ENCODE peak calls at places on chromosomes 6 and 20, in seven cellular contexts. X is GM06990, C is PC-3, S is body of pancreas, Q is testis, B is AG04450, A is fibroblast of mammary gland. W is an unnamed sample.

GRCh38 chr6:136962661-136963060 is 40.6 kb downstream of the SLC35D3 start:
- DNase-seq in B (no peak), C (no peak), Q (no peak), A (no peak), X (no peak), S (peak), W (no peak)

GRCh38 chr6:28488916-28489365 is 26.7 kb downstream of the GPX6 start:
- DNase-seq in C (peak), X (peak), B (peak), Q (peak), A (peak), S (no peak), W (peak)

GRCh38 chr6:5541025-5541424 is 279.7 kb downstream of the FARS2 start:
- DNase-seq in C (no peak), A (no peak), B (no peak), X (no peak), Q (no peak), S (no peak), W (no peak)

GRCh38 chr20:63381781-63382431 is 20.8 kb upstream of the CHRNA4 start:
- DNase-seq in B (no peak), Q (no peak), X (no peak), S (peak), A (no peak), C (peak), W (no peak)

GRCh38 chr20:24489631-24490260 is 20.3 kb downstream of the SYNDIG1 start:
- DNase-seq in A (no peak), B (no peak), S (no peak), Q (no peak), C (no peak), X (no peak), W (no peak)

GRCh38 chr20:48622421-48622820 is 205.4 kb downstream of the PREX1 start:
- DNase-seq in X (no peak), A (no peak), C (no peak), B (no peak), Q (peak), S (no peak), W (no peak)

GRCh38 chr6:137652961-137653697 is 158.9 kb upstream of the OLIG3 start:
- DNase-seq in C (no peak), X (no peak), S (no peak), Q (no peak), B (no peak), A (no peak), W (no peak)

GRCh38 chr20:21607971-21608735 is 94.3 kb upstream of the NKX2-2 start:
- DNase-seq in B (no peak), Q (no peak), S (peak), X (no peak), C (peak), A (no peak), W (no peak)

GRCh38 chr6:108581932-108582500 is 21.3 kb downstream of the FOXO3 start:
- DNase-seq in A (peak), S (no peak), C (no peak), Q (no peak), X (no peak), B (no peak), W (peak)

GRCh38 chr6:100116409-100117194 is 122.6 kb upstream of the MCHR2 start:
- DNase-seq in X (peak), B (peak), Q (peak), C (peak), A (peak), S (peak), W (peak)

GRCh38 chr6:151229401-151230276 is 10.1 kb upstream of the AKAP12 start:
- DNase-seq in Q (no peak), C (no peak), X (no peak), B (no peak), S (no peak), A (no peak), W (no peak)

GRCh38 chr6:27188206-27188884 is 59.2 kb upstream of the PRSS16 start:
- DNase-seq in X (peak), A (peak), Q (peak), C (peak), S (peak), B (no peak), W (peak)

GRCh38 chr20:49804364-49804763 is 8.3 kb upstream of the SLC9A8 start:
- DNase-seq in Q (no peak), S (no peak), X (no peak), A (no peak), B (no peak), C (no peak), W (no peak)

GRCh38 chr20:52405417-52405816 is 213.8 kb upstream of the ZFP64 start:
- DNase-seq in S (no peak), A (no peak), X (peak), B (no peak), C (peak), Q (no peak), W (peak)

GRCh38 chr20:2470051-2470431 is 548 bp downstream of the SNRPB start:
- DNase-seq in C (peak), X (no peak), S (peak), A (peak), Q (peak), B (no peak), W (peak)

GRCh38 chr6:43778976-43779863 is 9.2 kb downstream of the VEGFA start:
- DNase-seq in Q (no peak), A (no peak), X (no peak), B (no peak), C (no peak), S (no peak), W (no peak)

GRCh38 chr20:37383229-37383989 is 37.5 kb downstream of the SRC start:
- DNase-seq in B (no peak), X (peak), A (peak), Q (no peak), S (no peak), C (peak), W (peak)

GRCh38 chr20:50577175-50578018 is 67.2 kb downstream of the PTPN1 start:
- DNase-seq in S (peak), B (no peak), C (no peak), A (no peak), X (no peak), Q (no peak), W (no peak)

GRCh38 chr20:56875803-56876202 is 246.7 kb downstream of the TFAP2C start:
- DNase-seq in A (no peak), B (no peak), C (no peak), S (no peak), X (no peak), Q (no peak), W (no peak)

GRCh38 chr6:139708342-139709199 is 334.1 kb upstream of the CITED2 start:
- DNase-seq in Q (no peak), A (peak), X (no peak), S (peak), B (peak), C (peak), W (peak)

GRCh38 chr6:4264076-4264475 is 128.7 kb upstream of the ECI2 start:
- DNase-seq in B (no peak), X (no peak), C (no peak), Q (no peak), A (no peak), S (no peak), W (no peak)

GRCh38 chr6:13485303-13485702 is 2.1 kb downstream of the GFOD1 start:
- DNase-seq in S (no peak), C (no peak), B (no peak), A (no peak), X (no peak), Q (no peak), W (no peak)

GRCh38 chr20:2742431-2742830 is 49.9 kb downstream of the EBF4 start:
- DNase-seq in S (no peak), C (no peak), B (no peak), X (no peak), Q (no peak), A (no peak), W (no peak)

GRCh38 chr6:118171852-118172251 is 264.8 kb downstream of the SLC35F1 start:
- DNase-seq in X (no peak), Q (no peak), C (no peak), A (peak), S (no peak), B (no peak), W (no peak)

GRCh38 chr6:1482381-1483166 is 93.2 kb downstream of the FOXF2 start:
- DNase-seq in S (no peak), X (peak), C (peak), B (no peak), A (peak), Q (no peak), W (no peak)

GRCh38 chr20:49956689-49957443 is 20.7 kb downstream of the RNF114 start:
- DNase-seq in X (no peak), C (no peak), B (no peak), Q (peak), S (no peak), A (no peak), W (no peak)

GRCh38 chr6:134317471-134318131 is at the start of gene SGK1:
- DNase-seq in S (peak), A (peak), X (peak), C (peak), Q (peak), B (no peak), W (peak)

GRCh38 chr6:55980627-55981211 is 105.3 kb upstream of the BMP5 start:
- DNase-seq in B (no peak), X (no peak), C (peak), Q (peak), S (peak), A (peak), W (peak)

GRCh38 chr6:151948007-151948745 is 140.7 kb downstream of the ESR1 start:
- DNase-seq in S (no peak), A (peak), Q (no peak), B (no peak), C (peak), X (peak), W (peak)

GRCh38 chr6:74181471-74181870 is 485.5 kb downstream of the CD109 start:
- DNase-seq in X (no peak), A (no peak), B (no peak), C (no peak), S (no peak), Q (no peak), W (no peak)

GRCh38 chr20:41032243-41032642 is 3.6 kb downstream of the TOP1 start:
- DNase-seq in Q (no peak), S (no peak), X (no peak), A (no peak), C (no peak), B (no peak), W (no peak)

GRCh38 chr20:13008761-13009681 is at the start of gene SPTLC3:
- DNase-seq in C (peak), B (no peak), X (peak), S (peak), A (peak), Q (peak), W (peak)

GRCh38 chr6:120764312-120764711 is 570.0 kb downstream of the TBC1D32 start:
- DNase-seq in A (no peak), X (no peak), B (no peak), C (no peak), Q (peak), S (no peak), W (no peak)
- TF ChIP-seq CTCF in A (no peak), X (no peak), B (no peak), C (no peak), Q (no peak), S (no peak), W (no peak)

GRCh38 chr6:11397622-11398450 is 139.7 kb upstream of the TMEM170B start:
- DNase-seq in A (no peak), B (no peak), C (no peak), S (no peak), Q (no peak), X (no peak), W (no peak)
- H3K4me3 ChIP-seq in A (no peak), B (no peak), C (no peak), S (no peak), Q (no peak), X (no peak), W (no peak)

GRCh38 chr6:130187335-130188206 is 35.2 kb downstream of the SAMD3 start:
- DNase-seq in Q (no peak), X (no peak), B (no peak), A (no peak), C (no peak), S (no peak), W (no peak)

GRCh38 chr6:130188207-130188899 is 34.4 kb downstream of the SAMD3 start:
- DNase-seq in Q (no peak), A (no peak), B (no peak), S (no peak), C (no peak), X (no peak), W (no peak)

GRCh38 chr6:130191376-130191702 is 31.4 kb downstream of the SAMD3 start:
- DNase-seq in Q (no peak), B (no peak), A (no peak), S (no peak), X (no peak), C (no peak), W (no peak)

GRCh38 chr6:130190701-130191375 is 31.9 kb downstream of the SAMD3 start:
- DNase-seq in X (no peak), S (no peak), Q (no peak), C (no peak), A (no peak), B (no peak), W (no peak)

GRCh38 chr6:130189691-130190459 is 32.9 kb downstream of the SAMD3 start:
- DNase-seq in A (no peak), Q (no peak), B (no peak), C (no peak), X (no peak), S (no peak), W (no peak)
- TF ChIP-seq CTCF in A (no peak), Q (no peak), B (no peak), C (no peak), X (no peak), S (no peak), W (no peak)

GRCh38 chr6:114445846-114446245 is 103.0 kb upstream of the HS3ST5 start:
- DNase-seq in X (no peak), B (no peak), Q (no peak), A (no peak), C (no peak), S (no peak), W (no peak)
- H3K4me3 ChIP-seq in X (no peak), B (no peak), Q (no peak), A (no peak), C (no peak), S (no peak), W (no peak)

GRCh38 chr20:45890997-45891983 is at the start of the genes CTSA and NEURL2:
- DNase-seq in B (peak), Q (peak), X (peak), C (peak), S (peak), A (peak), W (peak)
- TF ChIP-seq CTCF in B (no peak), Q (peak), X (no peak), C (peak), S (no peak), A (no peak), W (no peak)

DNA sequence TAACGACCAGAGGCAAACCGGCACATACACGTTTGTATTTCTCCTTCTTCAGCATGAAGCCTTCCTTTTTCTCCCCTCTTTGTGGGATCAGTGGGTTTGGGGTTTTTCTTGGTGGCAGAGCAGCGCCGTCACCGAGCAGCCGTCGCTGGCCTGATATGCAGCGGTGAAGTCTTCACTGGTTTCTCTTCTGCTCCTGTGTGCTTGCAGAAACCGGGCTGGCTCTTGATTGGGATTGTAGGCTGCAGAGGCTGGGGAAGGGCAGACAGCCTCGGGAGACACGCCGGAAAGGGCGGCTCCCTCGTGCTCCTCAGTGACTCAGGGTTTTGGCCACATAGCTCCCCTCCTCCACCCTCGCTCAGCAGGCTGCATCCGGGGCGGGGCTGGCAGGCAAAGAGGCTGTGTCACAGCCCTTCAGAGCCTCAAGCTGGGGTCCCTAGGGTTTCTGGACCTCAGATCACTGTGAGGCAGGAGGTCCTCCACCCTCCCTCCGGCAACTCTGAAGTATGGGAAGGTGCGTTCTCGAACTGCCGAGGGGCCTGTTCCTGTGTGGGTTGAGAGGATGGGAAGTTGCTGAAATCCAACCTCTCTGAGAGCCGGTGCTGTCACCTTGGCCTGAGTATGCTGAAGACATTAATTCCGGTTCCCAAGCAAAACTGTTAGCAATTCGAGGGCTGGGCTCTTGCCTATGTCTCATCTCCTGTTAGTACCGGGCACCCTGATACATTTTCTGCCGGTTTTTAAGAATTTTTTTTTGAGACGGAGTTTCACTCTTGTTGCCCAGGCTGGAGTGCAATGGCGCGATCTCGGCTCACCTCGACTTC is 24.2 kb downstream of the NQO2 start:
- DNase-seq in C (peak), B (peak), S (peak), Q (peak), A (peak), X (peak), W (peak)
- H3K4me3 ChIP-seq in C (no peak), B (no peak), S (peak), Q (peak), A (peak), X (peak), W (peak)

GRCh38 chr20:4519530-4519929 is 202.2 kb upstream of the PRND start:
- DNase-seq in X (no peak), S (no peak), C (peak), Q (peak), A (peak), B (no peak), W (no peak)
- TF ChIP-seq CTCF in X (peak), S (no peak), C (peak), Q (no peak), A (peak), B (peak), W (peak)

W was measured in AG10803.